ENCODE peak calls at places on chromosome 6, in eight cellular contexts. A is RWPE1; I is left ventricle myocardium inferior; E is CD4-positive, alpha-beta T cell; Y is kidney; F is heart left ventricle; R is foreskin keratinocyte; N is body of pancreas. D is an unnamed sample.

GRCh38 chr6:106411643-106412200 is 51.2 kb downstream of the CRYBG1 start:
- DNase-seq in I (no peak), R (no peak), Y (no peak), F (no peak), A (no peak), E (no peak), N (peak; percentile 72), D (no peak)

GRCh38 chr6:166626177-166627038 is 643 bp downstream of the RPS6KA2 start:
- DNase-seq in F (peak; percentile 35), E (peak; percentile 28), R (peak; percentile 43), Y (peak; percentile 87), N (peak; percentile 70), A (no peak), I (no peak), D (peak; percentile 64)

GRCh38 chr6:134732761-134733160 is 217.1 kb downstream of the ALDH8A1 start:
- DNase-seq in A (no peak), R (no peak), E (no peak), I (no peak), Y (no peak), F (no peak), N (no peak), D (no peak)

GRCh38 chr6:130796313-130796905 is 30.8 kb upstream of the SMLR1 start:
- DNase-seq in A (peak; percentile 8), I (no peak), N (no peak), E (no peak), R (no peak), Y (no peak), F (peak; percentile 22), D (no peak)

GRCh38 chr6:14035448-14035847 is 82.1 kb upstream of the CD83 start:
- DNase-seq in I (no peak), A (peak; percentile 18), R (peak; percentile 84), Y (no peak), N (peak; percentile 76), F (no peak), E (no peak), D (no peak)

GRCh38 chr6:113481441-113481840 is 375.7 kb upstream of the MARCKS start:
- DNase-seq in E (no peak), N (no peak), Y (no peak), I (no peak), R (peak; percentile 21), F (no peak), A (no peak), D (no peak)

GRCh38 chr6:155678361-155678760 is 222.7 kb upstream of the NOX3 start:
- DNase-seq in A (no peak), Y (no peak), E (no peak), I (no peak), R (no peak), F (no peak), N (no peak), D (no peak)

GRCh38 chr6:44188819-44189218 is 27.9 kb upstream of the MYMX start:
- DNase-seq in N (no peak), Y (no peak), I (no peak), F (no peak), R (no peak), E (no peak), A (no peak), D (no peak)

GRCh38 chr6:135985471-135985870 is 134.0 kb downstream of the PDE7B start:
- DNase-seq in I (no peak), E (no peak), F (no peak), R (no peak), A (no peak), N (no peak), Y (no peak), D (no peak)

GRCh38 chr6:152206072-152206818 is 398.8 kb downstream of the ESR1 start:
- DNase-seq in A (no peak), I (peak; percentile 26), Y (peak; percentile 73), F (no peak), R (no peak), N (peak; percentile 32), E (peak; percentile 23), D (no peak)

GRCh38 chr6:12584631-12585405 is 131.7 kb upstream of the PHACTR1 start:
- DNase-seq in Y (no peak), R (peak; percentile 59), A (no peak), E (no peak), N (no peak), F (no peak), I (no peak), D (no peak)

GRCh38 chr6:56744528-56744927 is 101.8 kb upstream of the DST start:
- DNase-seq in I (no peak), A (no peak), Y (no peak), E (no peak), N (no peak), R (no peak), F (no peak), D (no peak)

GRCh38 chr6:56739836-56740815 is 97.4 kb upstream of the DST start:
- DNase-seq in N (no peak), I (no peak), R (no peak), F (no peak), Y (no peak), E (no peak), A (no peak), D (no peak)

GRCh38 chr6:56745081-56745480 is 102.4 kb upstream of the DST start:
- DNase-seq in R (peak; percentile 66), E (no peak), I (no peak), F (no peak), N (no peak), Y (no peak), A (no peak), D (no peak)

GRCh38 chr6:56742122-56742791 is 99.6 kb upstream of the DST start:
- DNase-seq in E (no peak), F (no peak), R (peak; percentile 53), I (no peak), N (no peak), Y (no peak), A (no peak), D (no peak)

GRCh38 chr6:56741472-56741871 is 98.8 kb upstream of the DST start:
- DNase-seq in R (no peak), I (no peak), N (no peak), Y (no peak), E (no peak), F (no peak), A (no peak), D (no peak)
- H3K27ac ChIP-seq in R (peak overlapping the region; percentile 31), I (peak overlapping the region; percentile 57), N (no peak overlapping the region), Y (no peak overlapping the region), E (no peak overlapping the region), F (peak overlapping the region; percentile 31), A (no peak overlapping the region), D (no peak overlapping the region)

GRCh38 chr6:16670183-16670582 is 91.1 kb downstream of the ATXN1 start:
- DNase-seq in E (no peak), I (peak; percentile 50), N (peak; percentile 27), Y (no peak), F (peak; percentile 56), R (no peak), A (no peak), D (peak; percentile 74)

GRCh38 chr6:16671302-16672289 is 89.7 kb downstream of the ATXN1 start:
- DNase-seq in Y (no peak), E (no peak), F (no peak), R (no peak), A (no peak), N (no peak), I (no peak), D (no peak)

GRCh38 chr6:16670617-16671051 is 90.6 kb downstream of the ATXN1 start:
- DNase-seq in N (no peak), R (no peak), A (no peak), F (no peak), I (no peak), E (no peak), Y (no peak), D (no peak)

GRCh38 chr6:16674666-16675392 is 86.4 kb downstream of the ATXN1 start:
- DNase-seq in A (no peak), R (no peak), I (no peak), Y (no peak), N (no peak), E (no peak), F (no peak), D (no peak)

GRCh38 chr6:16673011-16673797 is 88.1 kb downstream of the ATXN1 start:
- DNase-seq in E (no peak), N (no peak), R (no peak), Y (no peak), A (no peak), I (no peak), F (no peak), D (no peak)
- H3K27ac ChIP-seq in E (no peak overlapping the region), N (no peak overlapping the region), R (no peak overlapping the region), Y (no peak overlapping the region), A (no peak overlapping the region), I (no peak overlapping the region), F (no peak overlapping the region), D (no peak overlapping the region)

GRCh38 chr6:169072127-169073042 is 181.3 kb downstream of the THBS2 start:
- DNase-seq in F (no peak), R (no peak), A (no peak), N (no peak), E (no peak), Y (no peak), I (no peak), D (no peak)

GRCh38 chr6:169073311-169073710 is 180.3 kb downstream of the THBS2 start:
- DNase-seq in I (no peak), F (no peak), A (no peak), E (no peak), N (no peak), Y (no peak), R (no peak), D (no peak)

GRCh38 chr6:169071394-169071793 is 182.3 kb downstream of the THBS2 start:
- DNase-seq in R (no peak), E (no peak), I (no peak), F (no peak), Y (no peak), N (no peak), A (no peak), D (no peak)

GRCh38 chr6:169069361-169069760 is 184.3 kb downstream of the THBS2 start:
- DNase-seq in N (no peak), F (no peak), I (no peak), A (no peak), Y (no peak), E (no peak), R (no peak), D (no peak)

GRCh38 chr6:169070506-169071176 is 183.0 kb downstream of the THBS2 start:
- DNase-seq in E (no peak), F (peak; percentile 53), R (peak; percentile 93), Y (peak; percentile 93), I (peak; percentile 67), N (peak; percentile 67), A (peak; percentile 93), D (no peak)
- H3K27ac ChIP-seq in E (no peak overlapping the region), F (peak overlapping the region; percentile 58), R (no peak overlapping the region), Y (no peak overlapping the region), I (peak overlapping the region; percentile 67), N (no peak overlapping the region), A (peak overlapping the region; percentile 70), D (no peak overlapping the region)

GRCh38 chr6:10416516-10416862 is 1.6 kb upstream of the TFAP2A start:
- DNase-seq in A (no peak), Y (no peak), R (peak; percentile 63), N (no peak), E (no peak), I (no peak), F (no peak), D (no peak)

GRCh38 chr6:10412948-10413849 is 1.7 kb downstream of the TFAP2A start:
- DNase-seq in I (no peak), R (peak; percentile 65), N (peak; percentile 61), A (peak; percentile 61), E (no peak), F (no peak), Y (peak; percentile 90), D (peak; percentile 64)

GRCh38 chr6:10413850-10414765 is 766 bp downstream of the TFAP2A start:
- DNase-seq in F (no peak), E (no peak), I (no peak), R (peak; percentile 72), N (no peak), Y (no peak), A (peak; percentile 46), D (no peak)

GRCh38 chr6:10415593-10416480 is 963 bp upstream of the TFAP2A start:
- DNase-seq in I (no peak), A (peak; percentile 27), E (no peak), Y (no peak), N (no peak), R (peak; percentile 60), F (no peak), D (no peak)

GRCh38 chr6:10414766-10415592 is at the start of gene TFAP2A:
- DNase-seq in Y (no peak), R (peak; percentile 96), F (no peak), E (no peak), N (no peak), A (peak; percentile 70), I (no peak), D (no peak)
- H3K27ac ChIP-seq in Y (peak within 1 kb of the TSS; percentile 39), R (peak within 1 kb of the TSS; percentile 99), F (no peak within 1 kb of the TSS), E (no peak within 1 kb of the TSS), N (no peak within 1 kb of the TSS), A (peak within 1 kb of the TSS; percentile 99), I (no peak within 1 kb of the TSS), D (no peak within 1 kb of the TSS)